ENCODE peak calls at places on chromosome 16, in five cellular contexts. A is coronary artery, N is endodermal cell, Q is heart left ventricle, I is neural progenitor cell. J is an unnamed sample.

GRCh38 chr16:8775359-8775758 is 22.1 kb downstream of the TMEM186 start:
- DNase-seq in A (no peak), N (no peak), Q (no peak), I (no peak), J (no peak)

GRCh38 chr16:70594569-70594968 is 51.8 kb upstream of the IL34 start:
- DNase-seq in A (no peak), N (no peak), Q (peak), I (no peak), J (no peak)

GRCh38 chr16:83574388-83574787 is 233.4 kb upstream of the HSBP1 start:
- DNase-seq in A (no peak), N (peak), Q (no peak), I (no peak), J (no peak)

GRCh38 chr16:81608515-81609209 is 164.1 kb downstream of the CMIP start:
- DNase-seq in A (no peak), N (no peak), Q (no peak), I (peak), J (no peak)

GRCh38 chr16:83914091-83914710 is 15.3 kb downstream of the MLYCD start:
- DNase-seq in A (no peak), N (no peak), Q (no peak), I (no peak), J (no peak)

GRCh38 chr16:30786115-30786935 is 680 bp downstream of the ZNF629 start:
- DNase-seq in A (no peak), N (peak), Q (no peak), I (peak), J (no peak)

GRCh38 chr16:22192261-22193133 is 13.6 kb upstream of the EEF2K start:
- DNase-seq in A (peak), N (peak), Q (peak), I (peak), J (peak)

GRCh38 chr16:19716183-19716582 is 1.8 kb downstream of the KNOP1 start:
- DNase-seq in A (no peak), N (no peak), Q (no peak), I (no peak), J (no peak)

GRCh38 chr16:12551530-12551929 is 252.2 kb downstream of the CPPED1 start:
- DNase-seq in A (no peak), N (no peak), Q (no peak), I (no peak), J (no peak)

GRCh38 chr16:83473926-83474660 is 333.7 kb upstream of the HSBP1 start:
- DNase-seq in A (no peak), N (no peak), Q (no peak), I (no peak), J (no peak)

GRCh38 chr16:77603656-77604055 is 118.7 kb upstream of the NUDT7 start:
- DNase-seq in A (no peak), N (no peak), Q (no peak), I (no peak), J (no peak)

GRCh38 chr16:71896688-71897368 is 1.5 kb downstream of the IST1 start:
- DNase-seq in A (no peak), N (no peak), Q (no peak), I (peak), J (no peak)

GRCh38 chr16:49593423-49594040 is 219.9 kb downstream of the C16orf78 start:
- DNase-seq in A (peak), N (peak), Q (no peak), I (no peak), J (peak)

GRCh38 chr16:21644674-21645073 is 7.7 kb downstream of the IGSF6 start:
- DNase-seq in A (no peak), N (no peak), Q (no peak), I (no peak), J (no peak)

GRCh38 chr16:72637306-72637705 is 410.6 kb downstream of the ZFHX3 start:
- DNase-seq in A (no peak), N (no peak), Q (no peak), I (no peak), J (no peak)

GRCh38 chr16:73020409-73020884 is 27.5 kb downstream of the ZFHX3 start:
- DNase-seq in A (peak), N (peak), Q (peak), I (no peak), J (peak)

GRCh38 chr16:79049040-79049439 is 551.5 kb downstream of the MAF start:
- DNase-seq in A (no peak), N (no peak), Q (no peak), I (no peak), J (no peak)

GRCh38 chr16:87129771-87130170 is 187.4 kb downstream of the C16orf95 start:
- DNase-seq in A (no peak), N (no peak), Q (no peak), I (no peak), J (no peak)

DNA sequence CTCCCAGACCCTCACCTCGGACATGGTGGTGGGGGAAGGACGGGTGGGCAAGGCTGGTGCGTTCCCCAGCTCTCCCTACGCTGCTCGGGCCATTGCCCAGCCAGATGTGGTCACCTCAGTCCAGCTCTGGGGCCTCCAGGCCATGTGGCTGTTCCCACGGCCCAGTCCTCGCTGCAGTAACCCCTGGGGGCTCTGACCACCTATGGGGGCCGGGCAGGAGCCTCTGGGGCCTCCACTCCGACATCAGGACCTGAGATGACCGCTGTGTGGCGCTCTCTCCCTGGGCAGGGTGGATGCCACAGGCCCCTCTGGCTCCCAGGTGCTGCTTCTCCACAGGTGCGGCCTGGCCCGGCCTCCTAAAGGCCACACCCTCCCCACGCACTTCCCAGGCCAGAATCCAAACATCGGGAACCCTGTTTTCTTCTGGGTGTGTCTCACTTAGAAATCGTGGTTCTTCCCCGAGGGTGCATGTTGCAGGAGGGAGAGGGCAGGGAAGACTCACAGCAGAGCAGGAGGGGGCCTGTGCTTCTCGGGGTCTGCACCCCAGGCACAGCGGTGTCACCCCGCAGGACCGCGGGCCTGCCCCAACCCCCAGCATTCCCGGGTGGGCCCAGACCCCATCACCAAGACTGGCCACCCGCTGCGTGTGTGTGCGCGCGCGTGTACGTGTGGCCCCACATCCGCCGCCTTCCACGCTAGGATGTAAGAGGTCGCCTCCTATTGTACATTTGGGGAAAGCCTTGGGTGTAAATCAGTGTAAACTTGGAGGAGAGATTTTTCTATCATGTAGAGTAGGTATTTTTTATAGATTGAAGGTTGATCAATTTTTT is 5.9 kb upstream of the CAPN15 start:
- DNase-seq in A (no peak), N (peak), Q (no peak), I (no peak), J (no peak)
- TF ChIP-seq CTCF in A (no peak), N (peak), Q (no peak), I (peak), J (no peak)

DNA sequence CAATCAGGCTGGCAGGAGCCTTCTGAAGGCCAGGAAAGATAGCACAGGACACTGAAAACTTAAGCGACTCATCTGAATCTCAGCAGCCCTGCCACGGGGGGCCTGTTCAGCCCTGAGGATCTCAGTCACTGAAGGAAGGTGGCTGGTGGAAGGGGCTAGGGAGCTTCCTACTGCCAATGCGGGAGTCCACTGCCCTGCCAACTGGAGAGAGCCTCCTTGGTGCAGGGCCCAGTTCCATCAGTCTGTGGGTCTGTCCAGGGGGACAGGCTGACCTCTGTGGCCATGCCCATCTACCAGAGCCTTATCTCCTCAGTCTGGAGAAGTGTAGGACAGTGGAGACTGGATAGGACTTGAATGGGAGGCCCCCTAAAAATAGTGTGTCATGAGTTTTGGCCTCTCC is 1851.6 kb downstream of the TP53TG3F start:
- DNase-seq in A (no peak), N (no peak), Q (no peak), I (no peak), J (no peak)
- H3K27ac ChIP-seq in A (no peak), N (no peak), Q (no peak), I (no peak), J (no peak)

GRCh38 chr16:88382491-88383400 is at the start of gene ZNF469:
- DNase-seq in A (no peak), N (peak), Q (peak), I (peak), J (no peak)
- H3K4me3 ChIP-seq in A (peak), N (no peak), Q (peak), I (peak), J (peak)

GRCh38 chr16:86018487-86018886 is 119.5 kb downstream of the IRF8 start:
- DNase-seq in A (peak), N (peak), Q (peak), I (no peak), J (no peak)

GRCh38 chr16:86020971-86021370 is 122.0 kb downstream of the IRF8 start:
- DNase-seq in A (no peak), N (no peak), Q (no peak), I (no peak), J (no peak)

GRCh38 chr16:86016201-86016965 is 117.4 kb downstream of the IRF8 start:
- DNase-seq in A (peak), N (peak), Q (no peak), I (peak), J (peak)

GRCh38 chr16:86022381-86022960 is 123.5 kb downstream of the IRF8 start:
- DNase-seq in A (peak), N (peak), Q (no peak), I (no peak), J (no peak)

GRCh38 chr16:86019446-86020047 is 120.6 kb downstream of the IRF8 start:
- DNase-seq in A (peak), N (peak), Q (no peak), I (peak), J (no peak)
- TF ChIP-seq CTCF in A (no peak), N (peak), Q (no peak), I (peak), J (no peak)

GRCh38 chr16:68086336-68086821 is 1.2 kb downstream of the NFATC3 start:
- DNase-seq in A (no peak), N (no peak), Q (no peak), I (peak), J (no peak)
- H3K27ac ChIP-seq in A (peak), N (no peak), Q (peak), I (peak), J (peak)

GRCh38 chr16:2091722-2092620 is 43.7 kb downstream of the PKD1 start:
- DNase-seq in A (no peak), N (peak), Q (no peak), I (peak), J (no peak)
- H3K4me3 ChIP-seq in A (no peak), N (peak), Q (no peak), I (peak), J (no peak)